ENCODE peak calls at places on chromosomes 2 and 18, in four cellular contexts. N is fibroblast of the aortic adventitia, T is NCI-H1105 treated with DMSO at 0.1 percent for 48 hours, R is sigmoid colon. W is an unnamed sample.

GRCh38 chr2:131521961-131522781 is 5.5 kb upstream of the CCDC74A start:
- DNase-seq in N (peak; percentile 17), T (no peak), R (peak; percentile 62), W (no peak)

GRCh38 chr2:236036045-236036444 is 132.1 kb downstream of the GBX2 start:
- DNase-seq in N (no peak), T (no peak), R (no peak), W (no peak)

GRCh38 chr2:141020346-141020745 is 1110.5 kb downstream of the LRP1B start:
- DNase-seq in N (no peak), T (no peak), R (no peak), W (no peak)

GRCh38 chr2:2662037-2662846 is 331.2 kb upstream of the MYT1L start:
- DNase-seq in N (no peak), T (no peak), R (peak; percentile 82), W (no peak)

GRCh38 chr18:22283397-22283796 is 114.0 kb downstream of the GATA6 start:
- DNase-seq in N (peak; percentile 12), T (no peak), R (no peak), W (peak; percentile 14)

GRCh38 chr18:31154186-31154585 is 8.5 kb downstream of the DSC1 start:
- DNase-seq in N (no peak), T (peak; percentile 83), R (no peak), W (no peak)

GRCh38 chr2:23531280-23531679 is 146.3 kb downstream of the KLHL29 start:
- DNase-seq in N (no peak), T (no peak), R (no peak), W (no peak)

GRCh38 chr18:56756971-56757370 is 105.8 kb downstream of the WDR7 start:
- DNase-seq in N (no peak), T (no peak), R (peak; percentile 63), W (no peak)

GRCh38 chr2:238821391-238821790 is 26.5 kb upstream of the TWIST2 start:
- DNase-seq in N (peak; percentile 56), T (no peak), R (no peak), W (no peak)

GRCh38 chr18:32349728-32350395 is 120.8 kb downstream of the GAREM1 start:
- DNase-seq in N (peak; percentile 98), T (no peak), R (peak; percentile 89), W (peak; percentile 90)

GRCh38 chr2:31317387-31317786 is 83.4 kb downstream of the EHD3 start:
- DNase-seq in N (no peak), T (no peak), R (no peak), W (no peak)

GRCh38 chr2:178914259-178914849 is 107.1 kb upstream of the TTN start:
- DNase-seq in N (peak; percentile 93), T (peak; percentile 50), R (peak; percentile 86), W (peak; percentile 71)

GRCh38 chr2:26347286-26347865 is 787 bp upstream of the ADGRF3 start:
- DNase-seq in N (peak; percentile 20), T (no peak), R (no peak), W (no peak)